ENCODE peak calls at places on chromosomes 7 and 10, in five cellular contexts. I, S, H, B and G are unnamed samples.

GRCh38 chr7:117186631-117187030 is 136.2 kb downstream of the WNT2 start:
- DNase-seq in B (no peak), S (no peak), I (no peak), H (no peak), G (no peak)

GRCh38 chr7:69412331-69413146 is 185.7 kb upstream of the AUTS2 start:
- DNase-seq in B (peak), I (no peak), H (no peak), S (no peak), G (no peak)

GRCh38 chr7:45237788-45238461 is 80.3 kb downstream of the RAMP3 start:
- DNase-seq in B (peak), H (no peak), I (no peak), S (no peak), G (no peak)

GRCh38 chr10:26733750-26734568 is 36.5 kb downstream of the PDSS1 start:
- DNase-seq in I (no peak), S (peak), B (no peak), H (no peak), G (no peak)

GRCh38 chr10:77328272-77328816 is 309.3 kb downstream of the KCNMA1 start:
- DNase-seq in S (no peak), B (peak), H (no peak), I (no peak), G (no peak)

GRCh38 chr10:8453587-8453986 is 399.1 kb downstream of the GATA3 start:
- DNase-seq in B (no peak), S (no peak), H (no peak), I (no peak), G (no peak)

GRCh38 chr10:69004821-69005220 is 16.2 kb downstream of the KIFBP start:
- DNase-seq in S (no peak), H (peak), B (peak), I (no peak), G (no peak)

GRCh38 chr10:88082391-88082790 is 219.0 kb downstream of the PTEN start:
- DNase-seq in S (no peak), B (no peak), H (no peak), I (no peak), G (no peak)

GRCh38 chr10:73647211-73647874 is 6.1 kb upstream of the MYOZ1 start:
- DNase-seq in B (peak), S (peak), H (no peak), I (peak), G (peak)

GRCh38 chr7:69577221-69577620 is 21.1 kb upstream of the AUTS2 start:
- DNase-seq in S (no peak), I (no peak), B (peak), H (no peak), G (no peak)

GRCh38 chr10:17833656-17834055 is 24.5 kb downstream of the MRC1 start:
- DNase-seq in B (no peak), S (no peak), H (no peak), I (no peak), G (no peak)

GRCh38 chr7:86947956-86948355 is 111.5 kb downstream of the ELAPOR2 start:
- DNase-seq in H (no peak), B (no peak), I (no peak), S (no peak), G (no peak)

GRCh38 chr7:124839687-124840086 is 74.1 kb upstream of the GPR37 start:
- DNase-seq in S (no peak), B (no peak), H (no peak), I (no peak), G (no peak)

GRCh38 chr7:129010075-129010474 is 44.8 kb downstream of the TNPO3 start:
- DNase-seq in I (no peak), H (no peak), B (no peak), S (no peak), G (no peak)

GRCh38 chr10:31604141-31604540 is 285.1 kb downstream of the ZEB1 start:
- DNase-seq in B (peak), S (no peak), H (no peak), I (no peak), G (no peak)

GRCh38 chr10:6019010-6019782 is 41.9 kb upstream of the IL15RA start:
- DNase-seq in B (no peak), H (no peak), S (no peak), I (no peak), G (no peak)

GRCh38 chr10:95133016-95133752 is 60.9 kb upstream of the ACSM6 start:
- DNase-seq in B (peak), H (peak), I (peak), S (no peak), G (no peak)

GRCh38 chr10:86876748-86877147 is 80.7 kb downstream of the MMRN2 start:
- DNase-seq in S (no peak), I (no peak), B (peak), H (no peak), G (no peak)

GRCh38 chr10:110460111-110460809 is 37.4 kb upstream of the DUSP5 start:
- DNase-seq in S (peak), H (no peak), I (no peak), B (peak), G (no peak)

GRCh38 chr7:38757946-38758345 is 126.8 kb upstream of the AMPH start:
- DNase-seq in I (no peak), H (no peak), S (no peak), B (no peak), G (no peak)

GRCh38 chr10:10942441-10942840 is 75.2 kb upstream of the CELF2 start:
- DNase-seq in I (no peak), S (no peak), H (no peak), B (peak), G (no peak)

GRCh38 chr7:2063562-2064360 is 169.0 kb downstream of the MAD1L1 start:
- DNase-seq in B (peak), H (no peak), I (peak), S (no peak), G (no peak)

GRCh38 chr10:113866551-113867394 is 12.3 kb downstream of the NHLRC2 start:
- DNase-seq in S (peak), H (no peak), I (no peak), B (no peak), G (no peak)

GRCh38 chr7:23020742-23021401 is 6.9 kb upstream of the HYCC1 start:
- DNase-seq in H (no peak), B (peak), I (no peak), S (no peak), G (no peak)

GRCh38 chr10:52486840-52487611 is 172.9 kb downstream of the DKK1 start:
- DNase-seq in I (no peak), S (no peak), H (no peak), B (peak), G (no peak)

GRCh38 chr10:47031953-47032465 is 120.8 kb downstream of the PTPN20 start:
- DNase-seq in B (peak), H (no peak), I (no peak), S (no peak), G (no peak)

GRCh38 chr7:65798111-65799075 is 74.5 kb upstream of the VKORC1L1 start:
- DNase-seq in S (no peak), B (peak), I (no peak), H (no peak), G (no peak)

GRCh38 chr10:78267070-78267469 is 233.4 kb downstream of the RPS24 start:
- DNase-seq in S (no peak), I (no peak), H (no peak), B (no peak), G (no peak)

GRCh38 chr10:102312683-102313082 is 67.4 kb downstream of the GBF1 start:
- DNase-seq in S (no peak), B (peak), H (no peak), I (no peak), G (no peak)

GRCh38 chr10:105398202-105398601 is 757.1 kb downstream of the SORCS3 start:
- DNase-seq in I (no peak), B (no peak), S (no peak), H (no peak), G (no peak)